ENCODE peak calls at places on chromosomes 2 and 18, in ten cellular contexts. C, P, D, N, K, Q, Z, A, O and M are unnamed samples.

GRCh38 chr18:10856146-10856545 is 293.2 kb downstream of the PIEZO2 start:
- DNase-seq in Q (no peak), O (no peak), C (no peak), P (no peak), K (no peak), D (no peak), Z (no peak), N (no peak), A (no peak), M (no peak)

GRCh38 chr2:160510617-160511016 is 17.0 kb upstream of the RBMS1 start:
- DNase-seq in P (no peak), O (no peak), A (peak; percentile 67), Q (no peak), Z (no peak), N (no peak), K (no peak), C (no peak), D (no peak), M (no peak)

GRCh38 chr2:100160396-100160795 is 18.0 kb upstream of the AFF3 start:
- DNase-seq in O (no peak), P (no peak), Q (no peak), Z (no peak), N (no peak), K (no peak), C (no peak), D (no peak), A (no peak), M (no peak)

GRCh38 chr2:105755895-105756294 is 11.2 kb downstream of the NCK2 start:
- DNase-seq in K (no peak), O (no peak), P (no peak), Z (peak; percentile 27), D (no peak), C (no peak), A (no peak), N (no peak), Q (no peak), M (no peak)

GRCh38 chr2:54531558-54531957 is 75.4 kb downstream of the SPTBN1 start:
- DNase-seq in Q (no peak), C (no peak), O (no peak), P (no peak), A (no peak), D (no peak), K (no peak), N (no peak), Z (no peak), M (no peak)

GRCh38 chr2:67974564-67975430 is 88.0 kb downstream of the C1D start:
- DNase-seq in O (peak; percentile 61), Q (no peak), C (peak; percentile 28), K (peak; percentile 14), D (no peak), N (no peak), P (no peak), A (no peak), Z (peak; percentile 45), M (peak; percentile 47)

GRCh38 chr2:98832172-98832571 is 101.2 kb upstream of the MGAT4A start:
- DNase-seq in Q (no peak), D (no peak), O (no peak), N (no peak), P (no peak), A (no peak), C (no peak), K (no peak), Z (no peak), M (no peak)

GRCh38 chr18:10101293-10101701 is 187.5 kb downstream of the VAPA start:
- DNase-seq in O (no peak), Z (no peak), D (no peak), N (no peak), Q (no peak), A (no peak), K (no peak), C (peak; percentile 17), P (peak; percentile 11), M (peak; percentile 35)

GRCh38 chr18:42114310-42114943 is 159.4 kb downstream of the PIK3C3 start:
- DNase-seq in P (peak; percentile 89), N (no peak), C (peak; percentile 76), K (peak; percentile 48), D (no peak), Z (peak; percentile 70), A (peak; percentile 87), Q (peak; percentile 70), O (no peak), M (no peak)

GRCh38 chr2:120383191-120383590 is 37.3 kb downstream of the INHBB start:
- DNase-seq in C (no peak), P (no peak), N (no peak), K (no peak), Z (no peak), D (no peak), A (no peak), O (peak; percentile 9), Q (no peak), M (no peak)

GRCh38 chr2:220241423-220241822 is 614.0 kb downstream of the SLC4A3 start:
- DNase-seq in Q (no peak), A (no peak), C (no peak), O (no peak), Z (no peak), N (no peak), P (no peak), K (no peak), D (no peak), M (no peak)

GRCh38 chr2:8542381-8543064 is 139.3 kb upstream of the ID2 start:
- DNase-seq in D (no peak), A (no peak), P (no peak), O (no peak), N (no peak), Z (no peak), C (no peak), K (no peak), Q (peak; percentile 12), M (peak; percentile 57)

GRCh38 chr2:8543412-8544167 is 138.3 kb upstream of the ID2 start:
- DNase-seq in O (peak; percentile 79), Z (peak; percentile 79), A (no peak), N (no peak), P (no peak), K (peak; percentile 68), Q (peak; percentile 22), D (peak; percentile 34), C (peak; percentile 60), M (peak; percentile 69)

GRCh38 chr2:8544168-8544785 is 137.6 kb upstream of the ID2 start:
- DNase-seq in K (no peak), Z (no peak), C (no peak), N (no peak), D (no peak), A (no peak), Q (peak; percentile 5), P (no peak), O (no peak), M (peak; percentile 44)

GRCh38 chr2:8541636-8542035 is 140.2 kb upstream of the ID2 start:
- DNase-seq in N (no peak), D (no peak), C (no peak), P (no peak), Q (peak; percentile 10), K (no peak), Z (no peak), O (no peak), A (no peak), M (peak; percentile 32)

GRCh38 chr2:8543065-8543411 is 138.8 kb upstream of the ID2 start:
- DNase-seq in Z (peak; percentile 47), P (no peak), D (no peak), N (no peak), Q (peak; percentile 27), C (no peak), O (no peak), K (no peak), A (no peak), M (no peak)
- H3K27me3 ChIP-seq in Z (no peaks in the 10 kb centered on the region), P (no peaks in the 10 kb centered on the region), D (no peaks in the 10 kb centered on the region), N (no peaks in the 10 kb centered on the region), Q (no peaks in the 10 kb centered on the region), C (no peaks in the 10 kb centered on the region), O (no peaks in the 10 kb centered on the region), K (no peaks in the 10 kb centered on the region), A (no peaks in the 10 kb centered on the region), M (no peaks in the 10 kb centered on the region)

DNA sequence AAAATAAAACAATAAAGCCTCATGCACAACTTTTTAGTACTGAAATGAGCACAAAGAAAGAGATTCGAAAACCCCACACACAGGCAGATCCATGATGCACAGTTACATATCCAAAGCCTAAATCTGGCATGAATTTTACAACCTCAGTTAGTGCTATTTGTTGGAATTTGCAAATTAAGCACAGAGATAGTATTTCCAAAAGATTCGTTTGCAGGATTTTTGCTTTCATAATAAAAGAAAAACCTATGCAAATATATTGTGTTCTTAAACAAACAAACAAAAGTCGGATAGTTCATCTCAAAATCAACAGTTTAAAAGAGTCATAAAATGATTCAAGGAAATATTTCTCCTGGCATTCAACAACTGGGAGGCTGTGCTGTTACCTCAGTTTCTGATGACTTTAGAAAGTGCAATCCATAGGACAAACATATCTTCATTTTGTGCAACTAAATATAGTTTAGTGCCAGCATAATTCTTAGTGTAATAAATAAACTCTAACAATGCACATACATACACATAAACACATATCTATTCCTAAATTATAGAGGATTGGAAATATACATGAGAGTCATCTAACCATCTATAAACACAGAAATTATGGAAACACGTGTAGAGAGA is 10.8 kb downstream of the PAX3 start:
- DNase-seq in N (no peak), A (no peak), O (no peak), D (no peak), P (no peak), Z (no peak), C (no peak), Q (no peak), K (no peak), M (no peak)
- H3K27me3 ChIP-seq in N (peaks cover 91% of the 10 kb centered on the region), A (peaks cover 72% of the 10 kb centered on the region), O (peaks cover 88% of the 10 kb centered on the region), D (peaks cover 16% of the 10 kb centered on the region), P (peaks cover 93% of the 10 kb centered on the region), Z (no peaks in the 10 kb centered on the region), C (peaks cover 100% of the 10 kb centered on the region), Q (peaks cover 56% of the 10 kb centered on the region), K (peaks cover 99% of the 10 kb centered on the region), M (peaks cover 40% of the 10 kb centered on the region)

GRCh38 chr2:20235655-20236302 is 10.8 kb upstream of the SDC1 start:
- DNase-seq in N (no peak), P (no peak), Z (peak; percentile 85), K (peak; percentile 87), Q (no peak), D (no peak), O (no peak), A (no peak), C (no peak), M (no peak)
- H3K27me3 ChIP-seq in N (no peaks in the 10 kb centered on the region), P (no peaks in the 10 kb centered on the region), Z (no peaks in the 10 kb centered on the region), K (peaks cover 6% of the 10 kb centered on the region), Q (no peaks in the 10 kb centered on the region), D (no peaks in the 10 kb centered on the region), O (peaks cover 4% of the 10 kb centered on the region), A (no peaks in the 10 kb centered on the region), C (peaks cover 22% of the 10 kb centered on the region), M (no peaks in the 10 kb centered on the region)

GRCh38 chr2:32479224-32479623 is 122.4 kb downstream of the BIRC6 start:
- DNase-seq in D (no peak), N (no peak), Z (no peak), C (no peak), A (no peak), P (no peak), K (no peak), O (no peak), Q (no peak), M (no peak)

GRCh38 chr2:32479993-32480392 is 123.2 kb downstream of the BIRC6 start:
- DNase-seq in N (no peak), D (no peak), P (no peak), K (no peak), O (no peak), C (no peak), Z (no peak), Q (no peak), A (no peak), M (no peak)

GRCh38 chr2:32472605-32473004 is 115.8 kb downstream of the BIRC6 start:
- DNase-seq in C (no peak), P (no peak), K (no peak), Q (no peak), N (no peak), D (no peak), A (no peak), Z (no peak), O (no peak), M (no peak)

GRCh38 chr2:32474391-32474790 is 117.6 kb downstream of the BIRC6 start:
- DNase-seq in Q (no peak), O (no peak), N (no peak), D (no peak), P (no peak), C (no peak), A (no peak), K (no peak), Z (no peak), M (no peak)
- H3K27me3 ChIP-seq in Q (no peaks in the 10 kb centered on the region), O (no peaks in the 10 kb centered on the region), N (no peaks in the 10 kb centered on the region), D (no peaks in the 10 kb centered on the region), P (no peaks in the 10 kb centered on the region), C (no peaks in the 10 kb centered on the region), A (no peaks in the 10 kb centered on the region), K (no peaks in the 10 kb centered on the region), Z (no peaks in the 10 kb centered on the region), M (no peaks in the 10 kb centered on the region)